ENCODE peak calls at places on chromosomes 4 and X, in five cellular contexts. E, O, L, T and R are unnamed samples. For H3K9me3, the result is how much of the 10 kb centered on the place peaks cover.

GRCh38 chrX:107205770-107206696 is at the start of the genes DNAAF6 and NUP62CL:
- DNase-seq in T (peak), L (peak), O (peak), E (peak), R (peak)

GRCh38 chr4:1758306-1759121 is 34.6 kb upstream of the FGFR3 start:
- DNase-seq in L (no peak), O (no peak), T (no peak), E (no peak), R (no peak)

GRCh38 chr4:149781150-149781549 is 34.5 kb downstream of the IQCM start:
- DNase-seq in E (no peak), T (no peak), O (peak), L (no peak), R (no peak)

GRCh38 chrX:41481264-41482109 is 34.3 kb downstream of the NYX start:
- DNase-seq in O (no peak), E (no peak), T (no peak), L (no peak), R (no peak)

GRCh38 chrX:49840679-49841078 is 11.6 kb downstream of the PAGE4 start:
- DNase-seq in T (no peak), L (peak), E (no peak), O (peak), R (peak)

GRCh38 chrX:69503835-69504625 is at the start of gene NALF2:
- DNase-seq in E (no peak), T (no peak), O (peak), L (peak), R (peak)

GRCh38 chr4:2857349-2857927 is 13.8 kb downstream of the ADD1 start:
- DNase-seq in O (no peak), T (no peak), L (no peak), E (no peak), R (no peak)

GRCh38 chr4:107283587-107284559 is 247.8 kb upstream of the DKK2 start:
- DNase-seq in L (no peak), E (no peak), O (peak), T (no peak), R (no peak)

GRCh38 chr4:111433436-111433835 is 711.8 kb upstream of the FAM241A start:
- DNase-seq in E (no peak), T (no peak), O (no peak), L (no peak), R (no peak)

GRCh38 chrX:111467896-111468295 is 43.5 kb upstream of the SERTM2 start:
- DNase-seq in O (no peak), E (peak), T (no peak), L (peak), R (peak)

GRCh38 chr4:86060341-86060740 is 299.5 kb downstream of the MAPK10 start:
- DNase-seq in L (no peak), E (no peak), O (no peak), T (no peak), R (no peak)

GRCh38 chr4:183821090-183821853 is 83.8 kb upstream of the STOX2 start:
- DNase-seq in L (no peak), T (no peak), O (no peak), E (no peak), R (no peak)

GRCh38 chr4:154585369-154586018 is 5.0 kb downstream of the FGA start:
- DNase-seq in T (no peak), O (no peak), L (no peak), E (no peak), R (no peak)

GRCh38 chr4:158302076-158302866 is 92.0 kb downstream of the TMEM144 start:
- DNase-seq in O (peak), L (no peak), E (no peak), T (no peak), R (no peak)

GRCh38 chr4:66688674-66689073 is 856.6 kb downstream of the CENPC start:
- DNase-seq in E (no peak), T (no peak), O (peak), L (no peak), R (no peak)

GRCh38 chr4:106864231-106864630 is 171.9 kb downstream of the DKK2 start:
- DNase-seq in L (no peak), T (no peak), O (peak), E (no peak), R (no peak)

GRCh38 chr4:118834960-118835895 is 698 bp downstream of the SEC24D start:
- DNase-seq in T (peak), O (peak), L (peak), E (peak), R (peak)

GRCh38 chr4:167831853-167832252 is 260.5 kb upstream of the ANXA10 start:
- DNase-seq in O (no peak), E (no peak), L (no peak), T (no peak), R (no peak)

GRCh38 chr4:11053601-11054000 is 369.0 kb upstream of the CLNK start:
- DNase-seq in O (no peak), L (no peak), T (no peak), E (no peak), R (no peak)

GRCh38 chr4:11051181-11051580 is 366.6 kb upstream of the CLNK start:
- DNase-seq in L (no peak), T (no peak), O (no peak), E (no peak), R (no peak)

GRCh38 chr4:11050766-11051165 is 366.2 kb upstream of the CLNK start:
- DNase-seq in T (no peak), L (no peak), O (no peak), E (no peak), R (no peak)
- H3K27ac ChIP-seq in T (no peak), L (no peak), O (no peak), E (no peak), R (no peak)

GRCh38 chr4:6224725-6225124 is 24.4 kb upstream of the JAKMIP1 start:
- DNase-seq in O (no peak), L (no peak), E (no peak), T (no peak), R (no peak)

GRCh38 chr4:6225469-6225868 is 25.1 kb upstream of the JAKMIP1 start:
- DNase-seq in E (peak), T (no peak), L (no peak), O (peak), R (peak)

GRCh38 chr4:6221296-6221850 is 21.0 kb upstream of the JAKMIP1 start:
- DNase-seq in T (no peak), E (peak), O (no peak), L (no peak), R (no peak)

GRCh38 chr4:6222761-6223292 is 22.5 kb upstream of the JAKMIP1 start:
- DNase-seq in E (no peak), T (no peak), O (peak), L (no peak), R (no peak)

DNA sequence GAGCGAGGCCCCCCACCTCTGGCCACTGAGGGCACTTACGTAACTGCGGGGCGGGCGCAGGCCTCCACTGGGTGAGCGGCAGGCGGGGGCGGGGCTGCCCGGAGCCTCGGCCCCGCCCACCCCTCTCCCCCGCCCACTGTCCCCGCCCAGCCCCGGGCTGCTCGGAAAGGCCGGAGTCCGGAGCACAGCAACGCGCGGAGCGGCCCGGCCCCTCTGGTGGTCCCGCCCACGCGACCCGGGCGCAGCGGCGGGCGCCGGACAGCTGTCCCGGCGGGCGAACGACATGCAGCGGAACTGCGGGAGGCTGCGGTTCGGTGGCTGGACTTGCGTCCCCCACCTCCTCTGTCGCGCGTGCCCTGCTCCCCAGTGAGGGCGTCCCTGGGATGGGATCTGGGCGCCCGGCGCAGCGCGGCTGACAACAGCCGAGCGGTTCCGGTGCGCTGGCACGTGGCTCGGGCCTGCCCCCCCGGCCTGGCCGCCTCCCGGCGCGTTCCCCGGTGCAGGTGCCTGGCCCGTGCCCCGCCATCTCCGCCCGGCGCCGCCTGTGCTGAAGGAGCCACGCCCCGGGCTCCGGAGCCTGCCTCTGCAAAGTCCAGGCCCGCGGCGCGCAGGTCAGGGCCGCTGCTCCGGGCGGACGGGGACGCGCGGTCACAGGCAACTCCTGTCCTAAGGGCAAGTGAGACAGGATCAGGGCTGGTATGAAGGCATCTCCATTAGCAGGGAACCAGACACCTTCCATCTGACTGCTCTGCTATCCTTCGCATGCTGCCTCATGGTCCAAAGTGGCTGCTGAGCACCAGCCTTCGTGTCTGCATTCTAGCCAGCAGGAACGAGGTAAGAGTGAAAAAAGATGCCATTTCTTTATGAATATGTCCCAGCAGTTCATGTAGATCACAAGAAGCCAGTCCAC is 21.8 kb upstream of the JAKMIP1 start:
- DNase-seq in E (peak), T (no peak), L (peak), O (peak), R (peak)
- H3K4me3 ChIP-seq in E (peak), T (no peak), L (no peak), O (no peak), R (no peak)

GRCh38 chr4:76252271-76252653 is 741 bp downstream of the FAM47E start:
- DNase-seq in O (no peak), T (no peak), L (no peak), E (no peak), R (no peak)

GRCh38 chr4:76250962-76251361 is 559 bp upstream of the FAM47E start:
- DNase-seq in E (no peak), O (peak), T (no peak), L (no peak), R (no peak)

GRCh38 chr4:76251448-76252270 is at the start of gene FAM47E:
- DNase-seq in O (peak), E (peak), L (peak), T (peak), R (peak)

GRCh38 chr4:76246025-76246424 is 5.5 kb upstream of the FAM47E start:
- DNase-seq in O (no peak), E (no peak), T (no peak), L (no peak), R (no peak)

GRCh38 chr4:76246852-76247251 is 4.7 kb upstream of the FAM47E start:
- DNase-seq in T (no peak), L (no peak), E (no peak), O (no peak), R (no peak)
- H3K9me3 ChIP-seq in T (under half), L (under half), E (under half), O (under half), R (under half)

DNA sequence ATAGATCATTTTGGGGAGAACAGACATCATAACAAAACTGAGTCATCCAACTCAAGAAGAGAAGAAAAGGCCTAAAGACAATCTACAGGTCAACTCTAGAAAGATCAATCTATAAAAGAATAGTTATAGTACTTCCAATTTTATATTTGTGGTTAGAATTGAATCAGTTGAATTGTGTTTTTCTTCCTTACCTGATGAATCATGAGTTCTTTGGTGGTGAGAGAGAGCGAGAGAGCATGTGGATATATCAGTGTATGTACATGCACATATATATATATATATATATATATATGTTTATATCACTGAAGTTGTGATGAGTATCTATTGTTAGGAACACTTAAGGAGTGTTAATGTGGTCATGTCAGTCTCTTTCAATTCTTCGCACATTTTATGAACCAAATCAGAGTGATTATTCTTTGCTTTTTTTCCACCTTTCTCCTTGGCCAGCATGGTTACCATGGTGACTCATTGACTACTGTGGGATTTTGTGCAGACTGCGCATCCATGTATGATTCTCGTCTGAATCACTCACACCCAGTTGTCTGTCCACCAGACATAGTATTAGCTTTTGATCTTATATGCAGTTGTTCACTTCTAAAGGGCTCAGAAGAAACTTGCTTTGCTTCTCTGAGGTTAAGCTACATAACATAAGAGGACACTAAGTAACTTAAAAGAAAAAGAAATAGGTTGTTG is 90.4 kb upstream of the RAB40AL start:
- DNase-seq in E (no peak), T (no peak), L (no peak), O (peak), R (no peak)
- H3K27ac ChIP-seq in E (no peak), T (no peak), L (no peak), O (no peak), R (no peak)

GRCh38 chr4:157222764-157223145 is 2.2 kb downstream of the GRIA2 start:
- DNase-seq in L (no peak), T (no peak), O (peak), E (no peak), R (no peak)

GRCh38 chr4:157220026-157220881 is at the start of gene GRIA2:
- DNase-seq in T (no peak), O (peak), E (peak), L (peak), R (peak)

GRCh38 chr4:157223446-157223845 is 2.9 kb downstream of the GRIA2 start:
- DNase-seq in T (no peak), L (no peak), E (no peak), O (no peak), R (no peak)

GRCh38 chr4:157221895-157222763 is 1.6 kb downstream of the GRIA2 start:
- DNase-seq in E (peak), T (no peak), L (peak), O (peak), R (no peak)

GRCh38 chr4:157221426-157221894 is 932 bp downstream of the GRIA2 start:
- DNase-seq in E (no peak), O (peak), L (peak), T (no peak), R (no peak)
- H3K4me3 ChIP-seq in E (peak), O (no peak), L (no peak), T (no peak), R (no peak)

DNA sequence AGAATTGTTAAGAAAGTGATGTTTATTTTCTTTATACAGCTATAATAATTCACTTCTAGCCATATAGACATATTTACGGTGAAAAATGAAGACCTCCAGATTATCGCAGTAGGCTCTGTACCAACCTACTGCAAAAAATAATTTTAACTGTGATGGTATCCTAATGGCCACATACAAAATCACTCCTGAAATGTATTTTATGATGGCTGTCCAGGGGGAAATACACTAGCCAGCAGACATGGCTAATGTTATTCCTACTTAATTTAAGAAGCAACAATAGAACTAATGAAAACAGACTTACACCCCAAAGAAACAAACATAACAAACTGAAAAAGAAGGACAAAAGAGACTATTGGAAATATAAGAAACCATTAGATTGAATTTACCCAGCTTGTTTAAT is 4.6 kb downstream of the NKX6-1 start:
- DNase-seq in L (no peak), E (no peak), T (no peak), O (no peak), R (no peak)
- H3K9me3 ChIP-seq in L (under half), E (under half), T (under half), O (under half), R (under half)

GRCh38 chrX:10660171-10660570 is 39.8 kb upstream of the MID1 start:
- DNase-seq in L (no peak), O (no peak), E (no peak), T (no peak), R (no peak)

GRCh38 chrX:10666102-10666501 is 45.7 kb upstream of the MID1 start:
- DNase-seq in L (no peak), T (no peak), O (no peak), E (no peak), R (no peak)

DNA sequence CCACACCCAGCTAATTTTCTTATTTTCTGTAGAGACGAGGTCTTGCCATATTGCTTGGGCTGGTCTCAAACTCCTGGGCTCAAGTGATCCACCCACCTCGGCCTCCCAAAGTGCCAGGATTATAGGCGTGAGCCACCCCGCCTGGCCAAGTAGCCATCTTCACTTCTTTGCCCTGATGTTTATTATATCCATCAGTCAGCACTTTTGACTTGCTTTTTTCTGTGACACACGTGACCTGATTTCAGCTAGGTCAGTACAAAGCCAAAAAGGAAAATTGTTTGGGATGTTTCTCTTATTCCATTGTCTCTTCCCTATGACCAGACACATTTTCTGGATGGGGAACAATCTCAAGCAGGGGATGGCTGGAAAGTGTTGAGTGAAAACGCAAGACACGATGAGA is 45.3 kb upstream of the MID1 start:
- DNase-seq in T (no peak), E (no peak), L (no peak), O (no peak), R (no peak)
- H3K27ac ChIP-seq in T (no peak), E (no peak), L (no peak), O (no peak), R (no peak)

GRCh38 chr4:147733614-147734344 is 1.9 kb downstream of the ARHGAP10 start:
- DNase-seq in T (no peak), O (peak), L (no peak), E (peak), R (no peak)
- H3K4me3 ChIP-seq in T (no peak), O (peak), L (peak), E (peak), R (peak)

DNA sequence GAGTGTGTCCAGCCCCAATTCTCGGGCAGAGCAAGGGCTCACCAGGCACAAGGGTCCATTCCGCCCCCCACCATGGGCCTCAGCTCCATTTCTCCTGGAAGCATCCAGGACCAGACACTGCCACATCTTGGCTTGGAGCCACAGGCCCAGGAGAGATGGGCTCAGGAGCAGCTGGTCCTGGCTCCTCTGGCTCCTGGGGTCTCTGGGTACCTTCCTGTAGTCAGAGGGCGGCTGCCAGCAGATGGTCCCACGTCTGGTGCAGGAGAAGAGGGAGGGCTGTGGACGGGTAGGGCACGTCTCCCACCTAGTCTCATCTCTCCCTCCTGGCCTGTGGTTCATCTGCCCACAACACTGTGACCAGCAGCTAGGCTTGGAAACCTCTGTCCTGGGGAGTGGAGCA is 8.0 kb downstream of the ATP2B3 start:
- DNase-seq in T (no peak), L (no peak), O (no peak), E (no peak), R (no peak)
- H3K9me3 ChIP-seq in T (under half), L (under half), O (under half), E (under half), R (under half)